ENCODE peak calls at places on chromosomes 13 and 19, in four cellular contexts. One of them, this sample, is unnamed.

GRCh38 chr13:113850722-113851479 is 13.0 kb downstream of the GAS6 start:
- DNase-seq in H9: no peak
- DNase-seq in H1: no peak
- DNase-seq in IMR-90: no peak
- DNase-seq in this sample: no peak

GRCh38 chr13:60267498-60268202 is 103.9 kb upstream of the DIAPH3 start:
- DNase-seq in H1: no peak
- DNase-seq in IMR-90: no peak
- DNase-seq in H9: peak
- DNase-seq in this sample: peak

GRCh38 chr13:40306817-40307216 is 359.6 kb downstream of the FOXO1 start:
- DNase-seq in H1: no peak
- DNase-seq in H9: no peak
- DNase-seq in IMR-90: no peak
- DNase-seq in this sample: no peak

GRCh38 chr13:30792257-30793000 is 57.1 kb downstream of the ALOX5AP start:
- DNase-seq in IMR-90: peak
- DNase-seq in H1: no peak
- DNase-seq in H9: peak
- DNase-seq in this sample: peak

GRCh38 chr13:19586904-19587634 is 25.7 kb upstream of the TPTE2 start:
- DNase-seq in H9: no peak
- DNase-seq in H1: no peak
- DNase-seq in IMR-90: peak
- DNase-seq in this sample: peak

GRCh38 chr19:32387701-32388392 is 17.7 kb upstream of the DPY19L3 start:
- DNase-seq in H9: no peak
- DNase-seq in IMR-90: peak
- DNase-seq in H1: no peak
- DNase-seq in this sample: no peak

GRCh38 chr13:86282450-86282849 is 483.2 kb upstream of the SLITRK6 start:
- DNase-seq in H9: no peak
- DNase-seq in H1: no peak
- DNase-seq in IMR-90: no peak
- DNase-seq in this sample: no peak

GRCh38 chr13:93298741-93299140 is 72.1 kb downstream of the GPC6 start:
- DNase-seq in H1: no peak
- DNase-seq in H9: no peak
- DNase-seq in IMR-90: peak
- DNase-seq in this sample: no peak

GRCh38 chr13:36766295-36766694 is 52.7 kb upstream of the RFXAP start:
- DNase-seq in IMR-90: peak
- DNase-seq in H9: no peak
- DNase-seq in H1: no peak
- DNase-seq in this sample: peak

GRCh38 chr19:32373614-32374295 is 28.3 kb downstream of the ZNF507 start:
- DNase-seq in IMR-90: peak
- DNase-seq in H9: no peak
- DNase-seq in H1: no peak
- DNase-seq in this sample: peak

GRCh38 chr13:42076309-42076713 is 27.9 kb downstream of the DGKH start:
- DNase-seq in H1: no peak
- DNase-seq in IMR-90: peak
- DNase-seq in H9: no peak
- DNase-seq in this sample: no peak

GRCh38 chr19:40822161-40822560 is 23.2 kb downstream of the EGLN2 start:
- DNase-seq in H9: peak
- DNase-seq in IMR-90: no peak
- DNase-seq in H1: no peak
- DNase-seq in this sample: no peak

GRCh38 chr13:23421596-23421995 is 11.9 kb downstream of the SACS start:
- DNase-seq in H9: no peak
- DNase-seq in IMR-90: no peak
- DNase-seq in H1: no peak
- DNase-seq in this sample: no peak

GRCh38 chr13:40798380-40798779 is 9.0 kb downstream of the SLC25A15 start:
- DNase-seq in H1: no peak
- DNase-seq in IMR-90: no peak
- DNase-seq in H9: no peak
- DNase-seq in this sample: no peak

GRCh38 chr13:107301724-107302374 is 733.9 kb upstream of the ARGLU1 start:
- DNase-seq in H1: no peak
- DNase-seq in IMR-90: no peak
- DNase-seq in H9: peak
- DNase-seq in this sample: peak

GRCh38 chr13:40235160-40235796 is 431.2 kb downstream of the FOXO1 start:
- DNase-seq in H1: no peak
- DNase-seq in H9: no peak
- DNase-seq in IMR-90: no peak
- DNase-seq in this sample: no peak

GRCh38 chr13:100022798-100023197 is 41.2 kb downstream of the ZIC2 start:
- DNase-seq in H9: no peak
- DNase-seq in IMR-90: no peak
- DNase-seq in H1: no peak
- DNase-seq in this sample: no peak

GRCh38 chr13:93535256-93535655 is 308.6 kb downstream of the GPC6 start:
- DNase-seq in H1: no peak
- DNase-seq in H9: no peak
- DNase-seq in IMR-90: peak
- DNase-seq in this sample: no peak

GRCh38 chr13:44974056-44974798 is 15.0 kb downstream of the NUFIP1 start:
- DNase-seq in IMR-90: peak
- DNase-seq in H9: no peak
- DNase-seq in H1: no peak
- DNase-seq in this sample: no peak

GRCh38 chr13:112907916-112908315 is 61.1 kb upstream of the MCF2L start:
- DNase-seq in H1: no peak
- DNase-seq in IMR-90: no peak
- DNase-seq in H9: no peak
- DNase-seq in this sample: no peak

GRCh38 chr19:39858541-39858940 is 12.4 kb upstream of the FBL start:
- DNase-seq in H1: no peak
- DNase-seq in H9: peak
- DNase-seq in IMR-90: peak
- DNase-seq in this sample: peak

GRCh38 chr19:48290341-48290922 is 20.6 kb downstream of the ZNF114 start:
- DNase-seq in H9: peak
- DNase-seq in IMR-90: peak
- DNase-seq in H1: peak
- DNase-seq in this sample: peak

GRCh38 chr19:17326595-17326966 is 8.1 kb downstream of the ANO8 start:
- DNase-seq in H9: peak
- DNase-seq in IMR-90: no peak
- DNase-seq in H1: no peak
- DNase-seq in this sample: peak

GRCh38 chr19:42024622-42025111 is 30.6 kb upstream of the ATP1A3 start:
- DNase-seq in IMR-90: peak
- DNase-seq in H9: no peak
- DNase-seq in H1: no peak
- DNase-seq in this sample: no peak

GRCh38 chr19:34273121-34273845 is 18.9 kb downstream of the GARRE1 start:
- DNase-seq in IMR-90: no peak
- DNase-seq in H9: no peak
- DNase-seq in H1: no peak
- DNase-seq in this sample: no peak

GRCh38 chr19:34274284-34274826 is 20.0 kb downstream of the GARRE1 start:
- DNase-seq in H1: no peak
- DNase-seq in IMR-90: peak
- DNase-seq in H9: no peak
- DNase-seq in this sample: no peak

GRCh38 chr19:34269081-34269480 is 14.7 kb downstream of the GARRE1 start:
- DNase-seq in H1: no peak
- DNase-seq in H9: no peak
- DNase-seq in IMR-90: no peak
- DNase-seq in this sample: no peak

GRCh38 chr19:34269489-34269888 is 15.1 kb downstream of the GARRE1 start:
- DNase-seq in IMR-90: no peak
- DNase-seq in H1: no peak
- DNase-seq in H9: no peak
- DNase-seq in this sample: no peak

DNA sequence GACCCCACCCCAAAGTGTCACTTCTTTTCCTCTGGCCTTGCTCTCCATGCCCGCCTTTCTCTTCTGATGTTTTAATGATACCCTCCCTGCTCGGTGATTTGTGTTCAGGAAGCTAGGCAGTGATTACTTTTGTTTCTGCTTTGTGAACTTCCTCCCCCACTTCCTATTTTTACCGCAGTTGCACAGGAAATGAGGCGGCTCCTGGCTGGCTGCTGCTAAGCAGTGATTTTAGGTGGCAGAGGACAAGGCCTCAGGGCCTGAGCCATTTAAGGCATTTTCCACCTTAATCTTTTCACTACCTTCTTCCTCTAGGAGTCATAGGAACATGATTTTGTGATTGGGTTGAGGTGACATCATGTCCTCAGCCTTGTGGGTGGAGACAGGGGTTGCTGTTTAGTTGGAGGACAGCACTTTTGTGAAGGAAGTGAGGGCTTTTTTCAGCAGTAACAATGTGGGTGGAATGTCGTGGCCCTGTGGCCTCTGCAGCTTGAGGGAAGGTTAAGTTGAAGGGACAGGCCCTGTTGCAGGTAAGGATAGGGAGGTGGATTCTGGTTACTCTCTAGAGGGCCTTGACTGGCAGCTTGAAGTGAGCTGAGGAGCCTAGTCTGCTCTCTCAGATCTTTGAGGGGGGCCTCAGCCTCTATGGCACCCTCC is 15.7 kb downstream of the GARRE1 start:
- DNase-seq in IMR-90: peak
- DNase-seq in H1: no peak
- DNase-seq in H9: peak
- DNase-seq in this sample: peak
- H3K4ac ChIP-seq in IMR-90: peak
- H3K4ac ChIP-seq in H1: no peak
- H3K4ac ChIP-seq in H9: no peak
- H3K4ac ChIP-seq in this sample: no peak

GRCh38 chr13:98651716-98652115 is 74.8 kb upstream of the STK24 start:
- DNase-seq in H9: no peak
- DNase-seq in H1: no peak
- DNase-seq in IMR-90: no peak
- DNase-seq in this sample: no peak

GRCh38 chr13:98649861-98650260 is 73.0 kb upstream of the STK24 start:
- DNase-seq in H9: no peak
- DNase-seq in H1: no peak
- DNase-seq in IMR-90: no peak
- DNase-seq in this sample: no peak

GRCh38 chr13:98652721-98653470 is 76.0 kb upstream of the STK24 start:
- DNase-seq in H1: no peak
- DNase-seq in IMR-90: no peak
- DNase-seq in H9: no peak
- DNase-seq in this sample: no peak

GRCh38 chr13:98648676-98649075 is 71.8 kb upstream of the STK24 start:
- DNase-seq in IMR-90: no peak
- DNase-seq in H1: no peak
- DNase-seq in H9: no peak
- DNase-seq in this sample: no peak

DNA sequence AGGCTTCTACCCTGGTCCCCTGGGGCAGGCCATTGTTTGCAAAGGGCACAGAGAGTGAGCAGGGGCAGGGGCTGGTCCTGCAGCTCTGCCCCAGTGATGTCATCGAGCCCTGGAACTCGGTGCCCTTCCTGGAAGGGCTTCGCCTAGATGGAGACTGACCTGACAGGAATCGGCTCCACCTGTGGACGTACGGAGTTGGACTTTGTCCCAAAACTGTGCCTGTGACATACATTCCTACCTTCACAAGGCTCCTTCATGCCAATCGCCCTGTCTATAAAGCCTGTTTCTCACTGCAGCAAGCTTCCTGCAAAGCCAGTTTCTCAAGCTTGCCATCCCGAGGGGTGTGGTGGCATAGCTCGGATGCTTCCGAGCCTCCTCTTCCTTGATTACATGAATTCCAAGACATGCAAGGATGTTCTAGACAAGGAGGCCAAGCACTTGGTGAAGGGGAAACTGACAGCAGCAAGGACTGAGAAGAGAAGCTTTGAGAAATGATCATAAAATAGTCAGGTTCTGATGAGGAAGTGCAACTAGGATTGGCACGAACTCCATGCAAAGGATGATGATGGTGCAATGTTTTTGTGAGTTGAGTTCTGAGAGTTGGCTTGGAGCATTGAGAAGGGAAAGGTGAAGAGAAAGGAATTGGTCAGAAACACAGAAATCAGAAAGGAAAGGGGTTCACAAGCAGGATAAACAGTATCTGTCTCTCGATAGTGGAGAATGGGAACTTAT is 73.6 kb upstream of the STK24 start:
- DNase-seq in H9: no peak
- DNase-seq in H1: no peak
- DNase-seq in IMR-90: no peak
- DNase-seq in this sample: peak
- H3K56ac ChIP-seq in H9: no peak
- H3K56ac ChIP-seq in H1: no peak
- H3K56ac ChIP-seq in IMR-90: no peak
- H3K56ac ChIP-seq in this sample: no peak

DNA sequence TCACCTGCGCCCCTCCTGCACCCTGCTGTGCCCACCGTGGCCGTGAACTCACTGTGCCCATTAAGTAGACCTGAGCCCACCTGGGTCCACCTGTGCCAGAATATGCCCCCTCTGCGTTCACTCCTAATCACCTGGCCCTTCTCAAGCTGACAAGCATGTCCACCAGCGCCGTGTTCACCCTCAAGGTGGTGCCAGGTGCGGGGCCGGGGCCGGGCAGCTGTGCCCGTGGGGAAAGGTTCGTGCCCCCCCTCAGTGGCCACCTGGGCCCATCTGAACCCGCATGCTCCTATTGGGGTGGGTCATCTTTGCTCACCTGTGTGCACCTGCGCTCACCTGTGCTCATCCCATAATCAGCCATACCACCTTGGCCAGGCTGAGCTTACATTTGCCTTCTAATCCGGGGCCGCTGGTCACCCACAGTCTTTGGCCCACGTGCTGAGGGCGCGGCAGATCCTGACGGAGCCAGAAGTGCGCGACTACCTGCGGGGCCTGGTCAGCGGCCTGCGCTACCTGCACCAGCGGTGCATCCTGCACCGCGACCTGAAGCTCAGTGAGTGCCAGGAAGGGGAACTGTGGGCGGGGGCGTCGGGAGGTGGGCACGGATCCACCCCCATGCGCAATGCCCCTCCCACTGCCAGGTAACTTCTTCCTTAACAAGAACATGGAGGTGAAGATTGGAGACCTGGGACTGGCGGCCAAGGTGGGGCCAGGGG is 2.3 kb downstream of the PLK5 start:
- DNase-seq in H1: no peak
- DNase-seq in H9: no peak
- DNase-seq in IMR-90: no peak
- DNase-seq in this sample: no peak
- H3K4ac ChIP-seq in H1: no peak
- H3K4ac ChIP-seq in H9: no peak
- H3K4ac ChIP-seq in IMR-90: no peak
- H3K4ac ChIP-seq in this sample: no peak

GRCh38 chr19:19267305-19267704 is 5.8 kb downstream of the TM6SF2 start:
- DNase-seq in H9: no peak
- DNase-seq in H1: no peak
- DNase-seq in IMR-90: no peak
- DNase-seq in this sample: no peak
- H3K56ac ChIP-seq in H9: no peak
- H3K56ac ChIP-seq in H1: no peak
- H3K56ac ChIP-seq in IMR-90: no peak
- H3K56ac ChIP-seq in this sample: no peak

This sample was measured in mesendoderm.